ENCODE peak calls at places on chromosome 18, in four cellular contexts. W, Q, D and B are unnamed samples.

GRCh38 chr18:23838801-23839366 is 149.6 kb downstream of the LAMA3 start:
- DNase-seq in W (no peak), Q (no peak), D (no peak), B (no peak)

GRCh38 chr18:58241877-58242276 is 197.9 kb downstream of the NEDD4L start:
- DNase-seq in W (no peak), Q (no peak), D (no peak), B (peak)

GRCh38 chr18:68925268-68925667 is 127.4 kb downstream of the CCDC102B start:
- DNase-seq in W (no peak), Q (no peak), D (peak), B (no peak)

GRCh38 chr18:72235422-72235821 is 308.7 kb downstream of the CBLN2 start:
- DNase-seq in W (no peak), Q (no peak), D (no peak), B (no peak)

GRCh38 chr18:59279722-59280121 is 6.5 kb upstream of the RAX start:
- DNase-seq in W (no peak), Q (no peak), D (no peak), B (no peak)

GRCh38 chr18:50830544-50830943 is 10.7 kb upstream of the MRO start:
- DNase-seq in W (no peak), Q (no peak), D (no peak), B (no peak)

GRCh38 chr18:34158881-34159690 is 65.6 kb downstream of the NOL4 start:
- DNase-seq in W (no peak), Q (peak), D (peak), B (peak)

GRCh38 chr18:55509631-55510372 is 78.2 kb downstream of the TCF4 start:
- DNase-seq in W (no peak), Q (no peak), D (no peak), B (no peak)

GRCh38 chr18:54193786-54194185 is 30.7 kb downstream of the MBD2 start:
- DNase-seq in W (no peak), Q (no peak), D (no peak), B (no peak)